ENCODE peak calls at places on chromosomes 6 and 20, in four cellular contexts. G is SJSA1, J is spleen, T is mucosa of descending colon. O is an unnamed sample.

GRCh38 chr6:156954781-156955180 is 177.6 kb downstream of the ARID1B start:
- DNase-seq in T (no peak), J (no peak), G (no peak), O (no peak)

GRCh38 chr6:3079700-3080099 is 11.4 kb downstream of the RIPK1 start:
- DNase-seq in G (no peak), J (no peak), T (no peak), O (no peak)

GRCh38 chr6:37308084-37308817 is 45.5 kb upstream of the RNF8 start:
- DNase-seq in G (no peak), J (no peak), T (no peak), O (no peak)

GRCh38 chr6:115753446-115753845 is 307.2 kb downstream of the FRK start:
- DNase-seq in G (no peak), T (no peak), J (no peak), O (no peak)

GRCh38 chr6:15961630-15962448 is 167.0 kb upstream of the MYLIP start:
- DNase-seq in G (no peak), T (no peak), J (no peak), O (no peak)

GRCh38 chr20:51542033-51542893 is at the start of gene NFATC2:
- DNase-seq in J (peak; percentile 92), G (no peak), T (peak; percentile 64), O (no peak)

GRCh38 chr6:47112311-47112710 is 70.2 kb upstream of the ADGRF1 start:
- DNase-seq in T (no peak), G (no peak), J (no peak), O (no peak)

GRCh38 chr20:31968299-31969126 is 562 bp downstream of the XKR7 start:
- DNase-seq in T (peak; percentile 78), J (peak; percentile 92), G (peak; percentile 67), O (no peak)

GRCh38 chr6:10276888-10277287 is 138.0 kb downstream of the TFAP2A start:
- DNase-seq in T (no peak), G (no peak), J (no peak), O (no peak)

GRCh38 chr6:133953634-133954415 is 801 bp downstream of the TBPL1 start:
- DNase-seq in G (peak; percentile 11), T (peak; percentile 45), J (no peak), O (no peak)

GRCh38 chr6:133951881-133952814 is 876 bp upstream of the TBPL1 start:
- DNase-seq in T (peak; percentile 55), G (peak; percentile 66), J (peak; percentile 90), O (peak; percentile 35)

GRCh38 chr6:133952815-133953633 is at the start of gene TBPL1:
- DNase-seq in G (peak; percentile 96), T (peak; percentile 95), J (peak; percentile 97), O (peak; percentile 75)

GRCh38 chr6:133948472-133948871 is 4.6 kb upstream of the TBPL1 start:
- DNase-seq in G (no peak), J (no peak), T (peak; percentile 29), O (no peak)

GRCh38 chr6:133951227-133951626 is 1.8 kb upstream of the TBPL1 start:
- DNase-seq in G (no peak), J (no peak), T (no peak), O (no peak)
- H3K4me3 ChIP-seq in G (peak overlapping the region; percentile 78), J (no peak overlapping the region), T (no peak overlapping the region), O (peak overlapping the region; percentile 88)

DNA sequence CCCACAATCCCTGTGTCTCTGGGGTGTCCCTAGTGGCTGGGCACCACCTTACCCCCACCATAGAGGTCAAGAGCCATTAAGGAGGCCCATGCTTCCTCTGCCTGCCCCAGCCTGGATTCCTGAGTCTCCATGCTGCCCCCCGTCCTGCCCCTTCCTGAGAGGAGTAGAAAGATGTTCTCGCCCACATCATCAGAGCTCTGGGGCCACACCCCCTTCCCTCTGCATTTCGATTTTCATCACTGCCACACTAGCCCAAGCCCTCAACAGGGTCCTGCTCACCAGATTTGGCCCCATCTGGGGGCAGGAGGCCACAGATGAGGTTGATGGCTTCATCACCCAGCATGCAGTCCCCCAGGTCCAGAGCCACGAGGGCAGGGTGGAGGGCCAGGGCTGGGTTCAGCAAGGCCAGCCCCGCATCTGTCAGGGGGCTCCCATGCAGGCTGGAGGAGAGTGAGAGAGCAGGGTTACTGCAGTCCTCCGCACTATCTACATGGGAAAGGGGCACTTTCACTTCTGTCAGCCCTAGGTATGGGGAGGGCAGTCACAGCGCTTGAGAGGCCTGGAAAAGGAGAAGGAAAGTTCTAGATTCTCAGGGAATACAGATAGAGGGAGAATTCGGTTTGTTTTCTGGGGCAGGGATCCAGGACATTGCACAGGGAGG is 1.5 kb downstream of the LRRC73 start:
- DNase-seq in G (no peak), J (peak; percentile 73), T (no peak), O (no peak)
- H3K4me3 ChIP-seq in G (no peak overlapping the region), J (no peak overlapping the region), T (no peak overlapping the region), O (no peak overlapping the region)

DNA sequence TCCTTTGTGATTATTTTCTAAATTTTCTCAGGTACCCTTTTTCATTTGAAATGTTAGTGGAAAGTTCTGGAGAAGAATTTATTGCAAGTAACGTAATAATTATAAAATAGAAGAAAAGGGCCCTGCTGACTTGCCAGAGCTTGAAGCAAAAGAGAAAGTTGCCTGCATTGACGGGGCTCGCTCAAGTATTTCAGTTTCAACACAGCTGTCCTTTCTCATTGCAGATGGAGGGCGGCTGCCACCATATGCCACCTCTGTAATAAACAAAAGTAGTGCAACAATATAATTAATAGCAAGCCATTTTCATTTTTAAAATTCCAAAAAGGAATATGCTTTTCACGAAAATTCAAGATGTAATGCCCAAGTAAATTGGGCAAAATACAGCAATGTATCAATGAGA is 246.2 kb downstream of the PACRG start:
- DNase-seq in G (no peak), J (no peak), T (no peak), O (no peak)
- H3K4me3 ChIP-seq in G (no peak overlapping the region), J (no peak overlapping the region), T (no peak overlapping the region), O (no peak overlapping the region)

GRCh38 chr20:22303523-22303922 is 280.8 kb downstream of the FOXA2 start:
- DNase-seq in G (no peak), J (no peak), T (no peak), O (no peak)
- H3K4me3 ChIP-seq in G (no peak overlapping the region), J (no peak overlapping the region), T (no peak overlapping the region), O (no peak overlapping the region)

GRCh38 chr20:49568491-49569151 is 684 bp upstream of the PTGIS start:
- DNase-seq in T (no peak), G (no peak), J (no peak), O (no peak)

GRCh38 chr20:49569403-49570115 is 1.6 kb upstream of the PTGIS start:
- DNase-seq in T (no peak), G (no peak), J (no peak), O (no peak)

GRCh38 chr20:49563015-49563980 is 4.6 kb downstream of the PTGIS start:
- DNase-seq in J (no peak), G (no peak), T (no peak), O (no peak)

GRCh38 chr20:49567421-49568256 is at the start of gene PTGIS:
- DNase-seq in J (no peak), G (no peak), T (no peak), O (no peak)

DNA sequence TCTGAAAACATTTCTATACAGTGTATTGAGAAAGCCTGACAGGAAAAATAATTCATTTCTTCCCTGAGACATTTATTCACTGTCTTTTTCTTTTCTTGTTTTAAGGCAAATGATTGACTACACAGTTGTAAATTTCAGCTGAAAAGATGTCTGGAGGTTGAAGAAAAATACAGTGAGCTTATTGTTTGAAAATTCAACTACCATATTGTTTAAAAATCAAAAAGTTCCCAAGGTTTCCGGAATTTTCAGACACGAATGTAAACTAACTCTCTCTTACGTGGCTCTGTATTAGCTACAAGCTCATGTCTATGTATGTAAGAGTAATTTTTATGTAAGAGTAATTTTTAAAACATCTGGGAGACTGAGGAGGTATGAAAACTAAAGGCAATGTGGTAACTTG is 1.5 kb downstream of the PTGIS start:
- DNase-seq in J (no peak), G (no peak), T (no peak), O (no peak)
- H3K4me3 ChIP-seq in J (no peak overlapping the region), G (no peak overlapping the region), T (no peak overlapping the region), O (peak overlapping the region; percentile 54)

DNA sequence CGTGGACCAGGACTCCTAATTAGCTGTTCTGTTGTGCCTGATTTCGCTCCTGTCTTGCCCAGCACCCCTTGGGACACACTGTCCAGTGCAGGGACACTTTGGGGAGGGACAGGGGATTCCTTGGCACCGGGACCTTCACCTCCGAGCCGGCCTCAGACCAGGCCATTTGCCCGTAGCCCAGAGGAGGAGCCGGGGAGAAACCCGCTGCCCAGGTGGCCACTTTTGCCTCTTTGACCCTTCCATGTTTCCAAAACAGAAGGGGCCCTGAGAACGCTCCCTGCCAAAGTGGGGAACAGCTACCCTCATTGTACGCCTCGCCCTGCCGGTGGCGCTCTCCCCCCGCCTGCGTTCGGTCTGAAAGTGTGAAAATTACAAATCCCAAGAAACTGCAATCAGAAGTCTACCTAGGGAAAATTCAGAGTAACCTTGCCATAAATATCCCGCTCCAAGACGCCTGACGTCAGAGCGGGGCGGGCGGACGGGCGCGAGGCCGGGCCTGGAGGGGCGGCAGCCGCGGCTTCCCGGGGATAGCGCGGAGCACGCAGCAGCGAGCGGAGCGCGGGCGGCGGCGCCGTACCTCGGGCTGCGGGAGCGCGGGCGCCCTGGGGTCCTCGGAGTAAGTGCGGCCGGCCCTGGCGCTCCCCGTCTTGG is at the start of gene DAAM2:
- DNase-seq in J (peak; percentile 80), T (peak; percentile 44), G (peak; percentile 4), O (no peak)
- H3K4me3 ChIP-seq in J (peak within 1 kb of the TSS; percentile 24), T (peak within 1 kb of the TSS; percentile 9), G (peak within 1 kb of the TSS; percentile 14), O (peak within 1 kb of the TSS; percentile 88)

GRCh38 chr6:32415521-32416019 is 8.6 kb upstream of the BTNL2 start:
- DNase-seq in G (peak; percentile 59), J (peak; percentile 88), T (peak; percentile 89), O (no peak)
- H3K4me3 ChIP-seq in G (no peak overlapping the region), J (no peak overlapping the region), T (no peak overlapping the region), O (no peak overlapping the region)